ENCODE peak calls at places on chromosomes 2 and 18, in nine cellular contexts. L, G, Z, X, H, Q, R, F and P are unnamed samples.

GRCh38 chr2:120318626-120319025 is 27.3 kb upstream of the INHBB start:
- DNase-seq in G (no peak), H (no peak), X (no peak), L (peak), F (no peak), Z (peak), Q (no peak), R (no peak), P (no peak)

GRCh38 chr18:42854558-42854957 is 260.9 kb downstream of the RIT2 start:
- DNase-seq in G (no peak), H (no peak), X (no peak), R (no peak), Q (no peak), Z (no peak), F (no peak), L (no peak), P (no peak)

GRCh38 chr2:63056309-63057065 is 5.9 kb downstream of the OTX1 start:
- DNase-seq in G (no peak), R (peak), Z (peak), F (no peak), X (no peak), Q (peak), L (no peak), H (no peak), P (no peak)

GRCh38 chr2:197453914-197454398 is 604 bp downstream of the COQ10B start:
- DNase-seq in H (peak), Z (no peak), Q (no peak), G (no peak), L (peak), F (no peak), X (peak), R (no peak), P (no peak)

GRCh38 chr2:177893880-177894279 is 178.7 kb downstream of the PDE11A start:
- DNase-seq in G (no peak), Z (no peak), R (no peak), X (no peak), Q (no peak), F (no peak), L (no peak), H (peak), P (no peak)

GRCh38 chr2:70531419-70532130 is 22.1 kb downstream of the TGFA start:
- DNase-seq in L (no peak), Q (no peak), H (no peak), R (no peak), X (no peak), G (no peak), F (no peak), Z (no peak), P (no peak)

GRCh38 chr2:194176134-194176533 is 1480.9 kb upstream of the SLC39A10 start:
- DNase-seq in Z (no peak), X (no peak), Q (no peak), F (no peak), G (no peak), H (no peak), L (no peak), R (no peak), P (no peak)

GRCh38 chr2:47560107-47560819 is 157.3 kb downstream of the MSH2 start:
- DNase-seq in Z (no peak), X (no peak), H (no peak), G (no peak), F (no peak), R (no peak), L (no peak), Q (no peak), P (no peak)

GRCh38 chr18:22552254-22552653 is 134.5 kb upstream of the CTAGE1 start:
- DNase-seq in F (peak), Z (peak), H (no peak), R (no peak), X (peak), G (peak), Q (no peak), L (no peak), P (no peak)

GRCh38 chr18:58417752-58418151 is 211.1 kb downstream of the ALPK2 start:
- DNase-seq in L (peak), R (no peak), Z (peak), G (peak), F (peak), H (no peak), Q (no peak), X (peak), P (no peak)

GRCh38 chr2:7730449-7730848 is 813.2 kb downstream of the RNF144A start:
- DNase-seq in F (no peak), R (no peak), Z (no peak), X (no peak), H (no peak), L (no peak), Q (no peak), G (no peak), P (no peak)

GRCh38 chr2:238130696-238131628 is 7.5 kb upstream of the KLHL30 start:
- DNase-seq in H (no peak), L (no peak), F (no peak), X (no peak), R (no peak), G (no peak), Z (no peak), Q (no peak), P (no peak)

GRCh38 chr2:179677148-179677688 is 184.2 kb downstream of the ZNF385B start:
- DNase-seq in G (no peak), X (no peak), F (peak), H (no peak), Z (peak), L (peak), Q (no peak), R (no peak), P (no peak)
- TF ChIP-seq EZH2 in G (no peak), X (no peak), F (no peak), H (no peak), Z (no peak), L (no peak), Q (no peak), R (no peak), P (no peak)

GRCh38 chr2:144224446-144224845 is 295.5 kb downstream of the ZEB2 start:
- DNase-seq in F (no peak), Q (no peak), X (no peak), H (no peak), G (no peak), L (no peak), R (no peak), Z (no peak), P (no peak)
- H2AFZ ChIP-seq in F (no peak), Q (no peak), X (no peak), H (peak), G (no peak), L (no peak), R (no peak), Z (no peak), P (no peak)

GRCh38 chr2:100615886-100616285 is 53.1 kb downstream of the PDCL3 start:
- DNase-seq in F (no peak), R (no peak), L (no peak), H (no peak), Z (no peak), Q (no peak), G (no peak), X (no peak), P (no peak)
- TF ChIP-seq EZH2 in F (no peak), R (no peak), L (no peak), H (no peak), Z (no peak), Q (no peak), G (no peak), X (no peak), P (no peak)

GRCh38 chr2:9668686-9669338 is 38.0 kb upstream of the YWHAQ start:
- DNase-seq in R (no peak), X (no peak), G (no peak), Z (peak), H (no peak), F (no peak), L (peak), Q (no peak), P (no peak)

GRCh38 chr2:9666306-9666705 is 35.5 kb upstream of the YWHAQ start:
- DNase-seq in L (peak), X (no peak), Q (no peak), G (no peak), Z (peak), F (no peak), R (no peak), H (no peak), P (no peak)

GRCh38 chr2:9664365-9664764 is 33.6 kb upstream of the YWHAQ start:
- DNase-seq in G (no peak), H (no peak), X (no peak), Q (no peak), F (no peak), Z (no peak), R (no peak), L (no peak), P (no peak)

GRCh38 chr2:9665903-9666302 is 35.1 kb upstream of the YWHAQ start:
- DNase-seq in H (no peak), X (peak), F (peak), Q (no peak), G (no peak), R (no peak), L (peak), Z (peak), P (no peak)

GRCh38 chr2:9667826-9668225 is 37.0 kb upstream of the YWHAQ start:
- DNase-seq in Q (no peak), H (no peak), G (no peak), L (no peak), Z (no peak), X (no peak), R (no peak), F (no peak), P (no peak)
- H2AFZ ChIP-seq in Q (no peak), H (no peak), G (no peak), L (no peak), Z (no peak), X (no peak), R (no peak), F (no peak), P (no peak)

DNA sequence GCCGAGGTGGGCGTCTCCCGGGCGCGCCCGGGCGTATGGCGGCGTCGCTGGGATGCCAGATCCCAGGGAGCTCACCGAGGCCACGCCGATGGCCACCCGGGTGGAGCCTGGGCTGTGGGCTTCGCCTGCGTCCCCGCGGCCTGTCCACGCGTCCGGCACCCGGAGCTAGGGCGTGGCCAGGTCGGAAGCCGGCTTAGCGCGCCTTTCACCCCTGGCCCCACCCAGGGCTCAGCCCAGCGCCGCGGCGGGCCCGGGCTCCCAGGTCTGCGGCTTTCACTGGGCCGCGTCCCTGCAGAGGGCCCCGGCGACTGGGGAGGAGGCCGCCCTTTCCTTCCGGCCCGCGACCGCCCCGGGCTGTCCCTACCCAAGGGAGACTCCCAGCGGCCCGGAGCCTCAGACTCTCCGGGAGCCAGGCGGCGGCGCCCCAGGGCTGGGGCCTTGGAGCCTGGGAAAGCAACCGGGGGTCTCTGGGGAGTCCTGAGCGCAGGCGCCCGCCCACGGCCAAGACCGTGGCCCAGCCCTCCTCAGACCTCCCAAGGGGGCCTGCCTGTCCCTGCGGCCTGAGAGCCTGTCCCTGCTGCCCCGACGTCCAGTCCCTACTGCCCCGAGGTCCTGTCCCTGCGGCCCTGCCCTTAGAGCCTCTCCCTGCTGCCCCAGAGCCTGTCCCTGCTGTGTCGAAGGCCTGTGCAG is 36.3 kb upstream of the ITM2C start:
- DNase-seq in Z (peak), Q (peak), R (no peak), G (no peak), F (no peak), X (no peak), H (no peak), L (no peak), P (no peak)
- TF ChIP-seq EZH2 in Z (no peak), Q (no peak), R (no peak), G (no peak), F (no peak), X (peak), H (no peak), L (no peak), P (no peak)

GRCh38 chr2:166240387-166241313 is 112.8 kb upstream of the SCN1A start:
- DNase-seq in X (peak), R (no peak), G (peak), H (no peak), F (peak), Q (no peak), Z (peak), L (no peak), P (no peak)
- H2AFZ ChIP-seq in X (no peak), R (no peak), G (no peak), H (peak), F (no peak), Q (no peak), Z (peak), L (no peak), P (no peak)

DNA sequence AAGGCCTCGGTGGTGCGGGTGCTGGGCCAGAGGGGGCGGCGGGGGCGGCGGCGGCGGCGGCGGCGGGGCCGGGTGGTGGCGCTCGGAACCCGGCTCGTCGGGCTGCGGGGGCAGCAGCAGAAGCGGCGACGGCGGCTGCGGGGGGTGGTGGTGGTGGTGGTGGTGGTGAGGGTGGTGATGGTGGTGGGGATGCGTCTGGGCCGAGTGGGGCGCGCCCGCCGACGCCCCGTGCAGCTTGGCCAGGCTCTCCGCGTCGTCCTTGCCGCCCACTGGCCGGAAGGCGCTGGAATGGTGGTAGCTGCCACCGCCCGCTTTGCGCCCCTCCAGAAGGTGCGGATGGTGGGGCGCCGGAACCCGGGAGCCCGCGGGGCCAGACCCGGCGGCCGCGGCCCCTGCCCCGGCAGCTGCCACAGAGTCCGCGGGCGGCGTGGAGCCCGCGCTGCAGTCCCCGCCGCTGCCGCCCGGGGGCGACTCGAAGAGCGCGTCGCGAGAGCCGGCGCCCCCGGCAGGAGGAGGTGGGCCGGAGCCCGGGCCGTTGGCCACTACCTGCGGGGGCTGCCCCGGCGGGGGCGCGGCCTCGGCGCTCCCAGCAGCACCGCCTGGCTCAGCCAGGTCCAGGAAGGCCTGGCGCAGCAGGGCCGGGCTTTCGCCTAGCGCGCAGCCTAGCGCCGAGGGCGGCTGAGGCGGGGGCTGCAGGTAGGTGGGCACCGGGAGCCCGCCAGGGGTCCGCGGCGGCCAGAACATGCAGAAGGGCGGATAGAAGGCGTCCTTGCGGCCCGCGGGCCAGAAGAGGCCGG is 4.2 kb downstream of the SKOR2 start:
- DNase-seq in X (no peak), L (no peak), G (no peak), Z (no peak), R (peak), H (no peak), Q (peak), F (no peak), P (no peak)
- TF ChIP-seq EZH2 in X (peak), L (peak), G (peak), Z (no peak), R (peak), H (no peak), Q (no peak), F (no peak), P (peak)

GRCh38 chr2:60882971-60883753 is 1.8 kb downstream of the REL start:
- DNase-seq in H (peak), X (no peak), G (peak), R (peak), F (peak), Q (peak), L (peak), Z (peak), P (no peak)

GRCh38 chr2:60884795-60885194 is 3.4 kb downstream of the REL start:
- DNase-seq in Z (peak), F (no peak), L (no peak), G (peak), Q (no peak), R (no peak), H (peak), X (peak), P (no peak)

GRCh38 chr2:60886962-60887361 is 5.6 kb downstream of the REL start:
- DNase-seq in G (no peak), Q (no peak), X (no peak), H (no peak), L (no peak), F (no peak), R (no peak), Z (no peak), P (no peak)

GRCh38 chr2:60883896-60884295 is 2.5 kb downstream of the REL start:
- DNase-seq in X (no peak), Z (no peak), L (no peak), G (no peak), F (no peak), Q (no peak), H (no peak), R (no peak), P (no peak)

DNA sequence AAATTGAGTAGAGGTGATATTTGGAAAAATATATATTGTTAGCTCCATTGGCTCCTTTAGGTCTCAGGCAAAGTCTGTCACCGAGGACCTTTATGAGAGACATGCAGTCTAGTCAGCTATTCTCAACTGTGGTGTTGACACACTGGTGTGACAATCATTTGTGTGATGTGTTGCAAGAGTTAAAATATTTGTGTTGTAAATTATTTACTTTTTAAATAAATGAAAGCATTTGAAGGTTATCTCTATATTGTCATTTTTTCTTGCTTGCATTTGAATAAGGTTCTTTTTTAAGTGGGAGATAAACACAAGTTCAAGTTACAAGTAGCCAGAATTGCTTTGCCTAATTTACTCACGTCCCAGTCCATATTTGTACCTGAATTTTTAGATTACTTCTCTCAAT is 4.3 kb downstream of the REL start:
- DNase-seq in L (no peak), H (peak), Q (no peak), G (no peak), X (no peak), F (no peak), R (no peak), Z (no peak), P (no peak)
- H2AFZ ChIP-seq in L (no peak), H (peak), Q (no peak), G (no peak), X (no peak), F (no peak), R (no peak), Z (no peak), P (no peak)

GRCh38 chr2:172082944-172083718 is 2.2 kb upstream of the DLX1 start:
- DNase-seq in Q (peak), F (no peak), G (no peak), X (no peak), Z (peak), H (no peak), L (no peak), R (peak), P (no peak)

GRCh38 chr2:172084734-172085459 is 410 bp upstream of the DLX1 start:
- DNase-seq in H (peak), G (peak), R (peak), F (peak), Z (peak), Q (peak), L (peak), X (peak), P (peak)

GRCh38 chr2:172084484-172084733 is 898 bp upstream of the DLX1 start:
- DNase-seq in R (no peak), L (no peak), Z (no peak), F (peak), H (no peak), G (no peak), X (no peak), Q (no peak), P (no peak)

GRCh38 chr2:172082105-172082943 is 3.0 kb upstream of the DLX1 start:
- DNase-seq in R (peak), X (no peak), F (no peak), Z (no peak), L (no peak), Q (peak), G (no peak), H (no peak), P (no peak)

GRCh38 chr2:172083725-172084483 is 1.4 kb upstream of the DLX1 start:
- DNase-seq in Z (peak), R (peak), L (no peak), Q (peak), X (no peak), F (no peak), H (peak), G (no peak), P (no peak)
- TF ChIP-seq EZH2 in Z (no peak), R (no peak), L (no peak), Q (peak), X (no peak), F (no peak), H (no peak), G (no peak), P (no peak)